ENCODE peak calls at places on chromosomes 3 and 15, in seven cellular contexts. One of them, this sample, is unnamed.

GRCh38 chr3:149784064-149784704 is 8.2 kb downstream of the ANKUB1 start:
- DNase-seq in brain microvascular endothelial cell: no peak
- DNase-seq in fibroblast of lung: no peak
- DNase-seq in CD4-positive, alpha-beta memory T cell: no peak
- DNase-seq in stomach: no peak
- DNase-seq in tibial artery: no peak
- DNase-seq in psoas muscle: no peak
- DNase-seq in this sample: no peak

GRCh38 chr3:26233374-26233773 is 389.2 kb upstream of the LRRC3B start:
- DNase-seq in CD4-positive, alpha-beta memory T cell: no peak
- DNase-seq in psoas muscle: no peak
- DNase-seq in tibial artery: no peak
- DNase-seq in brain microvascular endothelial cell: no peak
- DNase-seq in fibroblast of lung: no peak
- DNase-seq in stomach: no peak
- DNase-seq in this sample: no peak

GRCh38 chr3:70919091-70919490 is 606.7 kb upstream of the MDFIC2 start:
- DNase-seq in CD4-positive, alpha-beta memory T cell: no peak
- DNase-seq in brain microvascular endothelial cell: peak; percentile 43
- DNase-seq in fibroblast of lung: no peak
- DNase-seq in stomach: no peak
- DNase-seq in tibial artery: no peak
- DNase-seq in psoas muscle: no peak
- DNase-seq in this sample: no peak

GRCh38 chr3:126014252-126014651 is 45.3 kb downstream of the ROPN1B start:
- DNase-seq in psoas muscle: no peak
- DNase-seq in fibroblast of lung: peak; percentile 33
- DNase-seq in stomach: no peak
- DNase-seq in tibial artery: no peak
- DNase-seq in CD4-positive, alpha-beta memory T cell: no peak
- DNase-seq in brain microvascular endothelial cell: peak; percentile 19
- DNase-seq in this sample: no peak

GRCh38 chr3:37475435-37475834 is 301.1 kb upstream of the LRRFIP2 start:
- DNase-seq in psoas muscle: no peak
- DNase-seq in tibial artery: no peak
- DNase-seq in stomach: no peak
- DNase-seq in brain microvascular endothelial cell: no peak
- DNase-seq in CD4-positive, alpha-beta memory T cell: no peak
- DNase-seq in fibroblast of lung: peak; percentile 34
- DNase-seq in this sample: no peak

GRCh38 chr15:65396283-65396964 is 18.6 kb upstream of the IGDCC3 start:
- DNase-seq in fibroblast of lung: no peak
- DNase-seq in tibial artery: no peak
- DNase-seq in CD4-positive, alpha-beta memory T cell: no peak
- DNase-seq in brain microvascular endothelial cell: no peak
- DNase-seq in psoas muscle: no peak
- DNase-seq in stomach: no peak
- DNase-seq in this sample: no peak

GRCh38 chr3:168620854-168621253 is 525.1 kb upstream of the GOLIM4 start:
- DNase-seq in tibial artery: no peak
- DNase-seq in brain microvascular endothelial cell: peak; percentile 38
- DNase-seq in stomach: peak; percentile 33
- DNase-seq in psoas muscle: no peak
- DNase-seq in fibroblast of lung: peak; percentile 40
- DNase-seq in CD4-positive, alpha-beta memory T cell: no peak
- DNase-seq in this sample: no peak

GRCh38 chr3:15205934-15206661 is at the start of gene CAPN7:
- DNase-seq in tibial artery: peak; percentile 98
- DNase-seq in psoas muscle: peak; percentile 98
- DNase-seq in CD4-positive, alpha-beta memory T cell: peak; percentile 95
- DNase-seq in stomach: peak; percentile 98
- DNase-seq in brain microvascular endothelial cell: peak; percentile 88
- DNase-seq in fibroblast of lung: peak; percentile 91
- DNase-seq in this sample: peak; percentile 97

GRCh38 chr3:156473341-156473740 is 81.6 kb downstream of the SSR3 start:
- DNase-seq in brain microvascular endothelial cell: no peak
- DNase-seq in fibroblast of lung: no peak
- DNase-seq in stomach: no peak
- DNase-seq in psoas muscle: no peak
- DNase-seq in tibial artery: no peak
- DNase-seq in CD4-positive, alpha-beta memory T cell: no peak
- DNase-seq in this sample: no peak

GRCh38 chr15:101646652-101647051 is 5.5 kb downstream of the TM2D3 start:
- DNase-seq in brain microvascular endothelial cell: no peak
- DNase-seq in tibial artery: no peak
- DNase-seq in fibroblast of lung: no peak
- DNase-seq in psoas muscle: no peak
- DNase-seq in stomach: no peak
- DNase-seq in CD4-positive, alpha-beta memory T cell: no peak
- DNase-seq in this sample: no peak

GRCh38 chr3:9402410-9403228 is 5.2 kb downstream of the SETD5 start:
- DNase-seq in psoas muscle: no peak
- DNase-seq in tibial artery: no peak
- DNase-seq in stomach: peak; percentile 64
- DNase-seq in brain microvascular endothelial cell: peak; percentile 43
- DNase-seq in CD4-positive, alpha-beta memory T cell: no peak
- DNase-seq in fibroblast of lung: peak; percentile 40
- DNase-seq in this sample: no peak

GRCh38 chr3:40516201-40516600 is 8.6 kb upstream of the ZNF621 start:
- DNase-seq in fibroblast of lung: no peak
- DNase-seq in stomach: no peak
- DNase-seq in tibial artery: no peak
- DNase-seq in CD4-positive, alpha-beta memory T cell: no peak
- DNase-seq in brain microvascular endothelial cell: peak; percentile 64
- DNase-seq in psoas muscle: no peak
- DNase-seq in this sample: no peak
- H3K36me3 ChIP-seq in fibroblast of lung: no peaks in the 10 kb centered on the region
- H3K36me3 ChIP-seq in stomach: peaks cover 59% of the 10 kb centered on the region
- H3K36me3 ChIP-seq in tibial artery: peaks cover 55% of the 10 kb centered on the region
- H3K36me3 ChIP-seq in CD4-positive, alpha-beta memory T cell: no peaks in the 10 kb centered on the region
- H3K36me3 ChIP-seq in brain microvascular endothelial cell: no peaks in the 10 kb centered on the region
- H3K36me3 ChIP-seq in psoas muscle: peaks cover 2% of the 10 kb centered on the region
- H3K36me3 ChIP-seq in this sample: peaks cover 1% of the 10 kb centered on the region

GRCh38 chr3:128805771-128806170 is 73.6 kb upstream of the ACAD9 start:
- DNase-seq in CD4-positive, alpha-beta memory T cell: no peak
- DNase-seq in tibial artery: no peak
- DNase-seq in brain microvascular endothelial cell: peak; percentile 29
- DNase-seq in fibroblast of lung: peak; percentile 28
- DNase-seq in stomach: no peak
- DNase-seq in psoas muscle: no peak
- DNase-seq in this sample: no peak

GRCh38 chr3:128806588-128806987 is 72.8 kb upstream of the ACAD9 start:
- DNase-seq in CD4-positive, alpha-beta memory T cell: no peak
- DNase-seq in stomach: no peak
- DNase-seq in fibroblast of lung: no peak
- DNase-seq in psoas muscle: no peak
- DNase-seq in tibial artery: no peak
- DNase-seq in brain microvascular endothelial cell: no peak
- DNase-seq in this sample: no peak

GRCh38 chr3:128803307-128803706 is 76.1 kb upstream of the ACAD9 start:
- DNase-seq in psoas muscle: no peak
- DNase-seq in stomach: no peak
- DNase-seq in CD4-positive, alpha-beta memory T cell: no peak
- DNase-seq in fibroblast of lung: no peak
- DNase-seq in brain microvascular endothelial cell: no peak
- DNase-seq in tibial artery: no peak
- DNase-seq in this sample: no peak

GRCh38 chr3:128804017-128804816 is 75.2 kb upstream of the ACAD9 start:
- DNase-seq in CD4-positive, alpha-beta memory T cell: peak; percentile 84
- DNase-seq in fibroblast of lung: peak; percentile 57
- DNase-seq in brain microvascular endothelial cell: peak; percentile 23
- DNase-seq in tibial artery: no peak
- DNase-seq in stomach: no peak
- DNase-seq in psoas muscle: no peak
- DNase-seq in this sample: peak; percentile 71

DNA sequence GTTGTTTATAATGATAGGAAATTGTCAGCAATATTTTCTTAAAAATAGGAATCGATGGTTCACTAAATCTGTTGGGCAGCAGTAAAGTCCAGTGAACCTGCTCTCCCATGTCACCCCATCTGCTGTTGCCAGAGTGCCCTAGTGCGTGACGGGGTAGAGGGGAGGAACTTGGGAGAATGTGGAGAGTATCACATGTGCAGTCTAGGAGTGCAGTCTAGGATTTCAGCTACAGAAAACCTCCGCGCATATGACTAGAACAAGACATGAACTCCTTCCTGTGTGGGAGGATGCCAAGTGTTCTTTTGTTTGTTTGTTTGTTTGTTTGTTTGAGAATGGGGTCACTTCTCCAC is 74.6 kb upstream of the ACAD9 start:
- DNase-seq in fibroblast of lung: no peak
- DNase-seq in tibial artery: no peak
- DNase-seq in CD4-positive, alpha-beta memory T cell: no peak
- DNase-seq in stomach: no peak
- DNase-seq in brain microvascular endothelial cell: no peak
- DNase-seq in psoas muscle: no peak
- DNase-seq in this sample: no peak
- H3K36me3 ChIP-seq in fibroblast of lung: peaks cover 8% of the 10 kb centered on the region
- H3K36me3 ChIP-seq in tibial artery: peaks cover 50% of the 10 kb centered on the region
- H3K36me3 ChIP-seq in CD4-positive, alpha-beta memory T cell: peaks cover 36% of the 10 kb centered on the region
- H3K36me3 ChIP-seq in stomach: peaks cover 59% of the 10 kb centered on the region
- H3K36me3 ChIP-seq in brain microvascular endothelial cell: peaks cover 39% of the 10 kb centered on the region
- H3K36me3 ChIP-seq in psoas muscle: peaks cover 7% of the 10 kb centered on the region
- H3K36me3 ChIP-seq in this sample: peaks cover 5% of the 10 kb centered on the region

GRCh38 chr15:63686352-63686751 is 89.2 kb downstream of the FBXL22 start:
- DNase-seq in brain microvascular endothelial cell: no peak
- DNase-seq in fibroblast of lung: no peak
- DNase-seq in CD4-positive, alpha-beta memory T cell: no peak
- DNase-seq in tibial artery: no peak
- DNase-seq in stomach: no peak
- DNase-seq in psoas muscle: no peak
- DNase-seq in this sample: no peak
- H3K36me3 ChIP-seq in brain microvascular endothelial cell: peaks cover 4% of the 10 kb centered on the region
- H3K36me3 ChIP-seq in fibroblast of lung: peaks cover 2% of the 10 kb centered on the region
- H3K36me3 ChIP-seq in CD4-positive, alpha-beta memory T cell: peaks cover 75% of the 10 kb centered on the region
- H3K36me3 ChIP-seq in tibial artery: peaks cover 100% of the 10 kb centered on the region
- H3K36me3 ChIP-seq in stomach: peaks cover 100% of the 10 kb centered on the region
- H3K36me3 ChIP-seq in psoas muscle: peaks cover 20% of the 10 kb centered on the region
- H3K36me3 ChIP-seq in this sample: peaks cover 10% of the 10 kb centered on the region

DNA sequence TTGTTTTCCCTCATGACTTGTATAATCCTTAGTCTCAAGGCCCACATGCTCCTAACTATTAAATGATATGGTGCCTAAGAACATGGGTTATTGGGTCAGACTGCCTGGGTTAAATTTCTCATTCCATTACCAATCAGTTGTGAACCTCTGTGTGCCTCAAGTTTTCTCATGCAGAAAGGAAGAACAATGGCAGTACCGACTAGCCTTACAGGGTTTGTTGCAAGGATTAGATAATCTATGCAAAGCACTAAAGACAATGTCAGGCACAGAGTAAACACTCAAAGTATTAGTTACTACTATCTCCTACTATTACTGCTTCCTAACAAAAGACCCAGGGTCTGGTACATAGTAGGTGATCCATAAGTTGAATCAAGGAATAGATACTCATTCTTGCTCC is 12.2 kb downstream of the ADPGK start:
- DNase-seq in tibial artery: no peak
- DNase-seq in stomach: no peak
- DNase-seq in CD4-positive, alpha-beta memory T cell: no peak
- DNase-seq in fibroblast of lung: no peak
- DNase-seq in brain microvascular endothelial cell: no peak
- DNase-seq in psoas muscle: no peak
- DNase-seq in this sample: no peak
- H3K36me3 ChIP-seq in tibial artery: peaks cover 81% of the 10 kb centered on the region
- H3K36me3 ChIP-seq in stomach: peaks cover 87% of the 10 kb centered on the region
- H3K36me3 ChIP-seq in CD4-positive, alpha-beta memory T cell: peaks cover 53% of the 10 kb centered on the region
- H3K36me3 ChIP-seq in fibroblast of lung: no peaks in the 10 kb centered on the region
- H3K36me3 ChIP-seq in brain microvascular endothelial cell: peaks cover 22% of the 10 kb centered on the region
- H3K36me3 ChIP-seq in psoas muscle: peaks cover 8% of the 10 kb centered on the region
- H3K36me3 ChIP-seq in this sample: peaks cover 21% of the 10 kb centered on the region

This sample was measured in GM06990.